ENCODE peak calls at places on chromosomes 12 and 14, in six cellular contexts. V is LoVo, H is SK-N-DZ, E is sciatic nerve, B is ureter, S is NCI-H187 treated with DMSO at 0.1 percent for 48 hours. X is an unnamed sample.

GRCh38 chr12:115257791-115258190 is 573.8 kb upstream of the TBX3 start:
- DNase-seq in B (no peak), E (no peak), V (peak; percentile 19), H (no peak), S (no peak), X (no peak)

GRCh38 chr14:61538464-61539022 is 156.8 kb upstream of the HIF1A start:
- DNase-seq in V (no peak), B (no peak), E (no peak), H (no peak), S (no peak), X (no peak)

GRCh38 chr12:42590324-42590934 is 883 bp upstream of the PRICKLE1 start:
- DNase-seq in S (no peak), E (peak; percentile 66), H (peak; percentile 35), V (no peak), B (no peak), X (no peak)

GRCh38 chr12:113244015-113244983 is 23.0 kb downstream of the TPCN1 start:
- DNase-seq in V (no peak), H (no peak), E (peak; percentile 82), B (peak; percentile 84), S (no peak), X (no peak)

GRCh38 chr12:69023840-69024239 is 90.9 kb upstream of the CPM start:
- DNase-seq in B (no peak), V (no peak), H (no peak), S (no peak), E (no peak), X (no peak)

GRCh38 chr14:30940886-30941285 is 66.5 kb downstream of the COCH start:
- DNase-seq in B (no peak), H (no peak), E (no peak), V (no peak), S (no peak), X (no peak)

GRCh38 chr12:28868414-28868813 is 280.7 kb upstream of the FAR2 start:
- DNase-seq in E (no peak), H (no peak), V (no peak), B (no peak), S (no peak), X (no peak)

GRCh38 chr14:104938960-104939359 is 14.3 kb downstream of the PLD4 start:
- DNase-seq in S (no peak), H (no peak), E (peak; percentile 23), V (no peak), B (no peak), X (no peak)

GRCh38 chr14:61455351-61455750 is 134.0 kb downstream of the PRKCH start:
- DNase-seq in B (no peak), S (no peak), H (no peak), V (no peak), E (no peak), X (no peak)

GRCh38 chr12:132510111-132510724 is 20.3 kb downstream of the FBRSL1 start:
- DNase-seq in V (no peak), E (no peak), H (no peak), B (no peak), S (no peak), X (no peak)

GRCh38 chr12:52310622-52311281 is 10.4 kb downstream of the KRT83 start:
- DNase-seq in E (no peak), S (no peak), V (no peak), B (no peak), H (no peak), X (no peak)

GRCh38 chr14:72745991-72746980 is 147.6 kb downstream of the DPF3 start:
- DNase-seq in E (no peak), B (peak; percentile 35), S (no peak), V (no peak), H (no peak), X (no peak)

GRCh38 chr12:14473707-14474287 is 93.9 kb downstream of the PLBD1 start:
- DNase-seq in V (peak; percentile 29), E (no peak), H (peak; percentile 20), S (no peak), B (no peak), X (no peak)

GRCh38 chr14:104887623-104888488 is 22.8 kb downstream of the CEP170B start:
- DNase-seq in H (no peak), V (no peak), B (no peak), E (peak; percentile 57), S (no peak), X (no peak)

GRCh38 chr14:89093083-89093482 is 268.6 kb downstream of the TTC8 start:
- DNase-seq in V (no peak), S (no peak), E (no peak), H (no peak), B (no peak), X (no peak)

GRCh38 chr12:99911076-99911475 is 73.7 kb downstream of the ANKS1B start:
- DNase-seq in B (peak; percentile 44), E (no peak), V (no peak), H (no peak), S (no peak), X (no peak)

GRCh38 chr14:74836251-74836957 is 39.5 kb downstream of the PROX2 start:
- DNase-seq in E (no peak), H (no peak), V (no peak), S (no peak), B (no peak), X (no peak)

GRCh38 chr12:113227686-113228391 is 6.6 kb downstream of the TPCN1 start:
- DNase-seq in S (no peak), H (no peak), E (no peak), V (no peak), B (no peak), X (no peak)

X was measured in NT2/D1.